ENCODE peak calls at places on chromosomes 16 and 17, in six cellular contexts. One of them, this sample, is unnamed.

GRCh38 chr17:71941920-71942319 is 178.9 kb upstream of the SOX9 start:
- DNase-seq in endothelial cell of umbilical vein: no peak
- DNase-seq in dorsolateral prefrontal cortex: no peak
- DNase-seq in SJSA1: no peak
- DNase-seq in foreskin keratinocyte: no peak
- DNase-seq in CD4-positive, CD25-positive, alpha-beta regulatory T cell: no peak
- DNase-seq in this sample: no peak

GRCh38 chr17:57527437-57528083 is 217.5 kb downstream of the CCDC182 start:
- DNase-seq in endothelial cell of umbilical vein: no peak
- DNase-seq in dorsolateral prefrontal cortex: no peak
- DNase-seq in SJSA1: no peak
- DNase-seq in foreskin keratinocyte: no peak
- DNase-seq in CD4-positive, CD25-positive, alpha-beta regulatory T cell: no peak
- DNase-seq in this sample: no peak

GRCh38 chr16:4944333-4945281 is 7.7 kb upstream of the PPL start:
- DNase-seq in endothelial cell of umbilical vein: peak
- DNase-seq in dorsolateral prefrontal cortex: no peak
- DNase-seq in SJSA1: peak
- DNase-seq in foreskin keratinocyte: peak
- DNase-seq in CD4-positive, CD25-positive, alpha-beta regulatory T cell: no peak
- DNase-seq in this sample: no peak

GRCh38 chr17:39174907-39175694 is 9.1 kb upstream of the ARL5C start:
- DNase-seq in endothelial cell of umbilical vein: peak
- DNase-seq in dorsolateral prefrontal cortex: peak
- DNase-seq in SJSA1: no peak
- DNase-seq in foreskin keratinocyte: no peak
- DNase-seq in CD4-positive, CD25-positive, alpha-beta regulatory T cell: peak
- DNase-seq in this sample: peak

GRCh38 chr16:4272114-4272954 is 489 bp downstream of the TFAP4 start:
- DNase-seq in endothelial cell of umbilical vein: peak
- DNase-seq in dorsolateral prefrontal cortex: peak
- DNase-seq in SJSA1: peak
- DNase-seq in foreskin keratinocyte: peak
- DNase-seq in CD4-positive, CD25-positive, alpha-beta regulatory T cell: peak
- DNase-seq in this sample: no peak

GRCh38 chr16:9578459-9578858 is 487.0 kb downstream of the HAPSTR1 start:
- DNase-seq in endothelial cell of umbilical vein: no peak
- DNase-seq in dorsolateral prefrontal cortex: no peak
- DNase-seq in SJSA1: no peak
- DNase-seq in foreskin keratinocyte: peak
- DNase-seq in CD4-positive, CD25-positive, alpha-beta regulatory T cell: no peak
- DNase-seq in this sample: no peak

GRCh38 chr17:12395733-12396354 is 269.8 kb upstream of the MYOCD start:
- DNase-seq in endothelial cell of umbilical vein: no peak
- DNase-seq in dorsolateral prefrontal cortex: no peak
- DNase-seq in SJSA1: no peak
- DNase-seq in foreskin keratinocyte: no peak
- DNase-seq in CD4-positive, CD25-positive, alpha-beta regulatory T cell: no peak
- DNase-seq in this sample: no peak

GRCh38 chr17:44793885-44794698 is 35.3 kb downstream of the ADAM11 start:
- DNase-seq in endothelial cell of umbilical vein: no peak
- DNase-seq in dorsolateral prefrontal cortex: no peak
- DNase-seq in SJSA1: peak
- DNase-seq in foreskin keratinocyte: no peak
- DNase-seq in CD4-positive, CD25-positive, alpha-beta regulatory T cell: no peak
- DNase-seq in this sample: no peak

GRCh38 chr17:58326609-58327341 is 1.8 kb downstream of the TSPOAP1 start:
- DNase-seq in endothelial cell of umbilical vein: no peak
- DNase-seq in dorsolateral prefrontal cortex: no peak
- DNase-seq in SJSA1: no peak
- DNase-seq in foreskin keratinocyte: no peak
- DNase-seq in CD4-positive, CD25-positive, alpha-beta regulatory T cell: no peak
- DNase-seq in this sample: no peak

GRCh38 chr16:11955713-11956123 is 9.3 kb upstream of the TNFRSF17 start:
- DNase-seq in endothelial cell of umbilical vein: no peak
- DNase-seq in dorsolateral prefrontal cortex: no peak
- DNase-seq in SJSA1: peak
- DNase-seq in foreskin keratinocyte: peak
- DNase-seq in CD4-positive, CD25-positive, alpha-beta regulatory T cell: no peak
- DNase-seq in this sample: no peak

GRCh38 chr16:68995011-68995504 is 110.4 kb upstream of the HAS3 start:
- DNase-seq in endothelial cell of umbilical vein: peak
- DNase-seq in dorsolateral prefrontal cortex: no peak
- DNase-seq in SJSA1: peak
- DNase-seq in foreskin keratinocyte: peak
- DNase-seq in CD4-positive, CD25-positive, alpha-beta regulatory T cell: no peak
- DNase-seq in this sample: no peak

GRCh38 chr17:44119798-44120197 is 3.6 kb downstream of the HDAC5 start:
- DNase-seq in endothelial cell of umbilical vein: no peak
- DNase-seq in dorsolateral prefrontal cortex: no peak
- DNase-seq in SJSA1: no peak
- DNase-seq in foreskin keratinocyte: no peak
- DNase-seq in CD4-positive, CD25-positive, alpha-beta regulatory T cell: no peak
- DNase-seq in this sample: no peak

GRCh38 chr17:7825206-7825980 is 8.6 kb upstream of the KDM6B start:
- DNase-seq in endothelial cell of umbilical vein: no peak
- DNase-seq in dorsolateral prefrontal cortex: no peak
- DNase-seq in SJSA1: no peak
- DNase-seq in foreskin keratinocyte: no peak
- DNase-seq in CD4-positive, CD25-positive, alpha-beta regulatory T cell: no peak
- DNase-seq in this sample: no peak

GRCh38 chr16:3656491-3657468 is 2.3 kb downstream of the DNASE1 start:
- DNase-seq in endothelial cell of umbilical vein: no peak
- DNase-seq in dorsolateral prefrontal cortex: no peak
- DNase-seq in SJSA1: no peak
- DNase-seq in foreskin keratinocyte: no peak
- DNase-seq in CD4-positive, CD25-positive, alpha-beta regulatory T cell: no peak
- DNase-seq in this sample: no peak

GRCh38 chr17:83201206-83202001 is 122.0 kb downstream of the METRNL start:
- DNase-seq in endothelial cell of umbilical vein: no peak
- DNase-seq in dorsolateral prefrontal cortex: peak
- DNase-seq in SJSA1: peak
- DNase-seq in foreskin keratinocyte: no peak
- DNase-seq in CD4-positive, CD25-positive, alpha-beta regulatory T cell: no peak
- DNase-seq in this sample: no peak

GRCh38 chr16:50908468-50908867 is 166.6 kb downstream of the CYLD start:
- DNase-seq in endothelial cell of umbilical vein: no peak
- DNase-seq in dorsolateral prefrontal cortex: no peak
- DNase-seq in SJSA1: no peak
- DNase-seq in foreskin keratinocyte: no peak
- DNase-seq in CD4-positive, CD25-positive, alpha-beta regulatory T cell: no peak
- DNase-seq in this sample: no peak

GRCh38 chr17:1963250-1963649 is 61.9 kb downstream of the RTN4RL1 start:
- DNase-seq in endothelial cell of umbilical vein: no peak
- DNase-seq in dorsolateral prefrontal cortex: no peak
- DNase-seq in SJSA1: no peak
- DNase-seq in foreskin keratinocyte: no peak
- DNase-seq in CD4-positive, CD25-positive, alpha-beta regulatory T cell: no peak
- DNase-seq in this sample: no peak

GRCh38 chr17:80938556-80938955 is 53.1 kb upstream of the CHMP6 start:
- DNase-seq in endothelial cell of umbilical vein: no peak
- DNase-seq in dorsolateral prefrontal cortex: no peak
- DNase-seq in SJSA1: no peak
- DNase-seq in foreskin keratinocyte: no peak
- DNase-seq in CD4-positive, CD25-positive, alpha-beta regulatory T cell: no peak
- DNase-seq in this sample: peak

GRCh38 chr16:78562650-78563049 is 463.2 kb downstream of the WWOX start:
- DNase-seq in endothelial cell of umbilical vein: no peak
- DNase-seq in dorsolateral prefrontal cortex: no peak
- DNase-seq in SJSA1: no peak
- DNase-seq in foreskin keratinocyte: no peak
- DNase-seq in CD4-positive, CD25-positive, alpha-beta regulatory T cell: no peak
- DNase-seq in this sample: no peak

GRCh38 chr17:16929757-16930520 is 42.0 kb downstream of the TNFRSF13B start:
- DNase-seq in endothelial cell of umbilical vein: no peak
- DNase-seq in dorsolateral prefrontal cortex: peak
- DNase-seq in SJSA1: no peak
- DNase-seq in foreskin keratinocyte: no peak
- DNase-seq in CD4-positive, CD25-positive, alpha-beta regulatory T cell: no peak
- DNase-seq in this sample: no peak

GRCh38 chr17:50034504-50035364 is 21.2 kb upstream of the ITGA3 start:
- DNase-seq in endothelial cell of umbilical vein: no peak
- DNase-seq in dorsolateral prefrontal cortex: no peak
- DNase-seq in SJSA1: no peak
- DNase-seq in foreskin keratinocyte: no peak
- DNase-seq in CD4-positive, CD25-positive, alpha-beta regulatory T cell: no peak
- DNase-seq in this sample: no peak

GRCh38 chr17:29710891-29711418 is 88.2 kb upstream of the CORO6 start:
- DNase-seq in endothelial cell of umbilical vein: no peak
- DNase-seq in dorsolateral prefrontal cortex: no peak
- DNase-seq in SJSA1: no peak
- DNase-seq in foreskin keratinocyte: peak
- DNase-seq in CD4-positive, CD25-positive, alpha-beta regulatory T cell: no peak
- DNase-seq in this sample: no peak

GRCh38 chr17:8068736-8069586 is 18.6 kb downstream of the ALOX12B start:
- DNase-seq in endothelial cell of umbilical vein: no peak
- DNase-seq in dorsolateral prefrontal cortex: no peak
- DNase-seq in SJSA1: no peak
- DNase-seq in foreskin keratinocyte: no peak
- DNase-seq in CD4-positive, CD25-positive, alpha-beta regulatory T cell: no peak
- DNase-seq in this sample: no peak

GRCh38 chr16:67170168-67170947 is at the start of gene NOL3:
- DNase-seq in endothelial cell of umbilical vein: peak
- DNase-seq in dorsolateral prefrontal cortex: peak
- DNase-seq in SJSA1: peak
- DNase-seq in foreskin keratinocyte: no peak
- DNase-seq in CD4-positive, CD25-positive, alpha-beta regulatory T cell: no peak
- DNase-seq in this sample: no peak

GRCh38 chr16:75116081-75116910 is at the start of gene LDHD:
- DNase-seq in endothelial cell of umbilical vein: peak
- DNase-seq in dorsolateral prefrontal cortex: peak
- DNase-seq in SJSA1: no peak
- DNase-seq in foreskin keratinocyte: no peak
- DNase-seq in CD4-positive, CD25-positive, alpha-beta regulatory T cell: no peak
- DNase-seq in this sample: no peak

GRCh38 chr17:46742539-46743270 is 75.8 kb downstream of the WNT3 start:
- DNase-seq in endothelial cell of umbilical vein: peak
- DNase-seq in dorsolateral prefrontal cortex: no peak
- DNase-seq in SJSA1: peak
- DNase-seq in foreskin keratinocyte: peak
- DNase-seq in CD4-positive, CD25-positive, alpha-beta regulatory T cell: no peak
- DNase-seq in this sample: no peak

GRCh38 chr17:55734128-55734781 is 11.6 kb upstream of the TMEM100 start:
- DNase-seq in endothelial cell of umbilical vein: peak
- DNase-seq in dorsolateral prefrontal cortex: no peak
- DNase-seq in SJSA1: no peak
- DNase-seq in foreskin keratinocyte: peak
- DNase-seq in CD4-positive, CD25-positive, alpha-beta regulatory T cell: no peak
- DNase-seq in this sample: no peak

GRCh38 chr17:41521574-41522261 is 3.0 kb upstream of the KRT15 start:
- DNase-seq in endothelial cell of umbilical vein: peak
- DNase-seq in dorsolateral prefrontal cortex: no peak
- DNase-seq in SJSA1: peak
- DNase-seq in foreskin keratinocyte: peak
- DNase-seq in CD4-positive, CD25-positive, alpha-beta regulatory T cell: no peak
- DNase-seq in this sample: no peak

GRCh38 chr16:89022051-89022836 is 45.2 kb upstream of the CBFA2T3 start:
- DNase-seq in endothelial cell of umbilical vein: no peak
- DNase-seq in dorsolateral prefrontal cortex: peak
- DNase-seq in SJSA1: no peak
- DNase-seq in foreskin keratinocyte: no peak
- DNase-seq in CD4-positive, CD25-positive, alpha-beta regulatory T cell: no peak
- DNase-seq in this sample: no peak

GRCh38 chr17:59829217-59830006 is 63.3 kb downstream of the TUBD1 start:
- DNase-seq in endothelial cell of umbilical vein: peak
- DNase-seq in dorsolateral prefrontal cortex: no peak
- DNase-seq in SJSA1: peak
- DNase-seq in foreskin keratinocyte: peak
- DNase-seq in CD4-positive, CD25-positive, alpha-beta regulatory T cell: peak
- DNase-seq in this sample: no peak

GRCh38 chr16:3578610-3579551 is 1.7 kb upstream of the NLRC3 start:
- DNase-seq in endothelial cell of umbilical vein: no peak
- DNase-seq in dorsolateral prefrontal cortex: no peak
- DNase-seq in SJSA1: no peak
- DNase-seq in foreskin keratinocyte: no peak
- DNase-seq in CD4-positive, CD25-positive, alpha-beta regulatory T cell: peak
- DNase-seq in this sample: no peak

GRCh38 chr17:48066192-48066591 is 18.0 kb downstream of the NFE2L1 start:
- DNase-seq in endothelial cell of umbilical vein: no peak
- DNase-seq in dorsolateral prefrontal cortex: no peak
- DNase-seq in SJSA1: no peak
- DNase-seq in foreskin keratinocyte: no peak
- DNase-seq in CD4-positive, CD25-positive, alpha-beta regulatory T cell: no peak
- DNase-seq in this sample: no peak
- H3K27ac ChIP-seq in endothelial cell of umbilical vein: no peak
- H3K27ac ChIP-seq in dorsolateral prefrontal cortex: peak
- H3K27ac ChIP-seq in SJSA1: no peak
- H3K27ac ChIP-seq in foreskin keratinocyte: no peak
- H3K27ac ChIP-seq in CD4-positive, CD25-positive, alpha-beta regulatory T cell: no peak
- H3K27ac ChIP-seq in this sample: no peak

DNA sequence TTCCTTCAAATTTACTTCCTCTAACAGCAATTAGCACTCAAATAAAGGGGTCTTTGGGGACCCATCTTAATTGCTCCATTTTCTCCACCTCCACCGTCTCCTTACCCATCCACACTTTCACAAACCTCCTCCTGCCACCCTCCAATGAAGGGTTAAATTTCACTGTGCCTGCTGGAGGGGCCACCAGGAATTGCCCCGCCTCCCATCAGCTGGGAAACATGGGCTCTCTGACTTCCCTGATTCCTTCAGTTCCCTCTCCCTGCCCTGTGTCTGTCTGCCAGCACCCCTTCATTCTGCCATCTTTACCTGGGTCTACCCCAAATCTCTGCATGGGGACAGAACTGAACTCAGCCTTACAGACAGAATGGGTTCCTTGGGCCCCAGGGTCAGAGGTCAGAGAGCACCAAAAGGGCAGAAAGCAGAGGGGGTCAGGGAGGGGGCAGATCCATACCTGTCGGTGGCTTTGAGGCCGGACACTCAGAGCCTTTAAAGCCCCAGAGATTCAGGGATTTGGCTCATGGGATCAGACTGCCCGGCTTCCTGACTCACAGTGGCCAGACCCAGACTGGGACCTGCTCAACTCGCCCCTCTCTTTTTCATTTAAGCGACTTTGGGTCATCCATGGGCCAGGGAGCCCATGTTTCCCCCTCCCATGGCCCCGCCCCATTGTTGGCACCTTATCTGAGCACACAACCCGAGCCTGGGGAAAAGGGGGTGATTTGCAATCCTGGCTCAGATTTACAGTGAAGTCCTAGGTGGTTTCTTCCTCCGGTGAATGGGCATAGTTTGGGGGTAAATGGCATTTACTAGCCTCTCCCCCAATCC is 17.6 kb upstream of the SP2 start:
- DNase-seq in endothelial cell of umbilical vein: no peak
- DNase-seq in dorsolateral prefrontal cortex: no peak
- DNase-seq in SJSA1: no peak
- DNase-seq in foreskin keratinocyte: no peak
- DNase-seq in CD4-positive, CD25-positive, alpha-beta regulatory T cell: no peak
- DNase-seq in this sample: no peak
- H3K27ac ChIP-seq in endothelial cell of umbilical vein: no peak
- H3K27ac ChIP-seq in dorsolateral prefrontal cortex: no peak
- H3K27ac ChIP-seq in SJSA1: no peak
- H3K27ac ChIP-seq in foreskin keratinocyte: no peak
- H3K27ac ChIP-seq in CD4-positive, CD25-positive, alpha-beta regulatory T cell: no peak
- H3K27ac ChIP-seq in this sample: no peak

GRCh38 chr16:19884611-19885455 is at the start of gene GPRC5B:
- DNase-seq in endothelial cell of umbilical vein: peak
- DNase-seq in dorsolateral prefrontal cortex: peak
- DNase-seq in SJSA1: peak
- DNase-seq in foreskin keratinocyte: peak
- DNase-seq in CD4-positive, CD25-positive, alpha-beta regulatory T cell: peak
- DNase-seq in this sample: peak
- H3K27ac ChIP-seq in endothelial cell of umbilical vein: no peak
- H3K27ac ChIP-seq in dorsolateral prefrontal cortex: peak
- H3K27ac ChIP-seq in SJSA1: no peak
- H3K27ac ChIP-seq in foreskin keratinocyte: no peak
- H3K27ac ChIP-seq in CD4-positive, CD25-positive, alpha-beta regulatory T cell: no peak
- H3K27ac ChIP-seq in this sample: no peak

GRCh38 chr16:48537909-48538745 is 71.9 kb downstream of the N4BP1 start:
- DNase-seq in endothelial cell of umbilical vein: no peak
- DNase-seq in dorsolateral prefrontal cortex: no peak
- DNase-seq in SJSA1: no peak
- DNase-seq in foreskin keratinocyte: no peak
- DNase-seq in CD4-positive, CD25-positive, alpha-beta regulatory T cell: no peak
- DNase-seq in this sample: no peak
- H3K27ac ChIP-seq in endothelial cell of umbilical vein: no peak
- H3K27ac ChIP-seq in dorsolateral prefrontal cortex: peak
- H3K27ac ChIP-seq in SJSA1: no peak
- H3K27ac ChIP-seq in foreskin keratinocyte: no peak
- H3K27ac ChIP-seq in CD4-positive, CD25-positive, alpha-beta regulatory T cell: no peak
- H3K27ac ChIP-seq in this sample: no peak